ENCODE peak calls at places on chromosome 7, in six cellular contexts. F is Karpas-422, G is mammary epithelial cell, U is astrocyte, L is neuronal stem cell, R is K562. M is an unnamed sample. For H3K27me3 and H3K36me3, the result is how much of the 10 kb centered on the place peaks cover.

GRCh38 chr7:34333925-34334324 is 324.1 kb upstream of the NPSR1 start:
- DNase-seq in F (no peak), U (no peak), L (no peak), G (peak), R (no peak), M (peak)

GRCh38 chr7:25522727-25523126 is 294.4 kb upstream of the NPVF start:
- DNase-seq in U (no peak), F (no peak), R (no peak), G (no peak), L (no peak), M (no peak)

GRCh38 chr7:341841-342638 is 52.1 kb downstream of the FOXL3 start:
- DNase-seq in U (no peak), L (no peak), G (no peak), R (no peak), F (no peak), M (no peak)

GRCh38 chr7:50153141-50153540 is 60.1 kb upstream of the ZPBP start:
- DNase-seq in G (no peak), L (no peak), R (no peak), F (no peak), U (no peak), M (no peak)

GRCh38 chr7:30596043-30596641 is 1.5 kb downstream of the GARS1 start:
- DNase-seq in R (peak), L (no peak), G (peak), F (peak), U (no peak), M (peak)

GRCh38 chr7:30920584-30921539 is 9.2 kb downstream of the AQP1 start:
- DNase-seq in G (no peak), F (no peak), L (no peak), R (peak), U (peak), M (peak)

GRCh38 chr7:155879592-155879991 is 67.3 kb upstream of the SHH start:
- DNase-seq in F (no peak), G (no peak), L (no peak), U (no peak), R (no peak), M (no peak)

GRCh38 chr7:36606442-36607205 is 117.7 kb downstream of the AOAH start:
- DNase-seq in G (no peak), U (no peak), R (no peak), F (no peak), L (no peak), M (no peak)

GRCh38 chr7:80637911-80638765 is at the start of gene CD36:
- DNase-seq in R (no peak), U (no peak), F (no peak), G (no peak), L (no peak), M (no peak)

GRCh38 chr7:38482521-38482920 is 148.7 kb downstream of the AMPH start:
- DNase-seq in G (no peak), F (no peak), L (no peak), U (no peak), R (no peak), M (no peak)

GRCh38 chr7:20217193-20217948 is at the start of gene MACC1:
- DNase-seq in U (no peak), F (peak), L (peak), G (peak), R (peak), M (no peak)

GRCh38 chr7:24801910-24802699 is 44.8 kb upstream of the GSDME start:
- DNase-seq in U (no peak), R (no peak), G (no peak), L (no peak), F (no peak), M (no peak)

GRCh38 chr7:771241-772004 is 44.3 kb upstream of the PRKAR1B start:
- DNase-seq in R (no peak), L (no peak), G (no peak), U (no peak), F (no peak), M (peak)

GRCh38 chr7:48168159-48168558 is 3.1 kb upstream of the ABCA13 start:
- DNase-seq in U (peak), L (no peak), F (no peak), R (no peak), G (peak), M (peak)

GRCh38 chr7:91264924-91265681 is 870 bp downstream of the FZD1 start:
- DNase-seq in G (peak), F (peak), R (peak), U (peak), L (no peak), M (peak)

GRCh38 chr7:31690892-31691291 is 3.9 kb downstream of the PPP1R17 start:
- DNase-seq in L (no peak), F (no peak), R (no peak), G (no peak), U (no peak), M (no peak)

GRCh38 chr7:87886875-87887274 is 10.6 kb downstream of the DBF4 start:
- DNase-seq in R (no peak), F (peak), L (no peak), U (peak), G (peak), M (peak)

GRCh38 chr7:155306677-155307470 is 9.2 kb downstream of the INSIG1 start:
- DNase-seq in R (no peak), U (no peak), L (no peak), G (peak), F (no peak), M (no peak)

GRCh38 chr7:130278892-130279690 is 12.4 kb downstream of the CPA2 start:
- DNase-seq in R (no peak), G (peak), F (no peak), U (peak), L (no peak), M (peak)

GRCh38 chr7:29480456-29480855 is 83.2 kb upstream of the PRR15 start:
- DNase-seq in F (no peak), R (no peak), U (no peak), G (no peak), L (no peak), M (no peak)

GRCh38 chr7:159144756-159145543 is at the start of gene VIPR2:
- DNase-seq in L (peak), U (no peak), R (no peak), F (no peak), G (no peak), M (no peak)

GRCh38 chr7:542935-543789 is 23.5 kb upstream of the PDGFA start:
- DNase-seq in G (peak), R (no peak), F (no peak), U (peak), L (no peak), M (peak)

GRCh38 chr7:156620246-156620775 is 20.3 kb upstream of the RNF32 start:
- DNase-seq in U (no peak), G (no peak), F (no peak), L (no peak), R (no peak), M (no peak)

GRCh38 chr7:86643478-86644281 is at the start of gene GRM3:
- DNase-seq in F (no peak), L (peak), G (no peak), R (peak), U (no peak), M (peak)

GRCh38 chr7:42065942-42066341 is 171.1 kb downstream of the GLI3 start:
- DNase-seq in G (no peak), F (no peak), L (peak), U (peak), R (no peak), M (no peak)

GRCh38 chr7:92815412-92815811 is 21.0 kb downstream of the CDK6 start:
- DNase-seq in L (no peak), F (no peak), U (no peak), G (no peak), R (no peak), M (no peak)

GRCh38 chr7:66697451-66698438 is 42.8 kb upstream of the RABGEF1 start:
- DNase-seq in R (no peak), U (peak), F (no peak), L (no peak), G (peak), M (peak)

GRCh38 chr7:130182990-130183389 is 22.2 kb downstream of the TMEM209 start:
- DNase-seq in F (no peak), L (no peak), R (no peak), G (no peak), U (no peak), M (no peak)

GRCh38 chr7:133709036-133709880 is 417.9 kb upstream of the LRGUK start:
- DNase-seq in F (no peak), G (no peak), U (no peak), L (no peak), R (no peak), M (peak)

GRCh38 chr7:85474234-85474633 is 287.4 kb upstream of the SEMA3D start:
- DNase-seq in F (no peak), L (no peak), R (no peak), U (peak), G (peak), M (peak)

GRCh38 chr7:157559596-157560257 is 222.9 kb downstream of the DNAJB6 start:
- DNase-seq in U (no peak), L (no peak), G (no peak), R (no peak), F (no peak), M (no peak)

GRCh38 chr7:45171946-45172345 is 14.4 kb downstream of the RAMP3 start:
- DNase-seq in G (no peak), L (no peak), R (no peak), U (no peak), F (no peak), M (no peak)

GRCh38 chr7:48887500-48887899 is 36.8 kb upstream of the CDC14C start:
- DNase-seq in U (peak), F (no peak), R (no peak), L (no peak), G (peak), M (peak)

GRCh38 chr7:128841961-128842673 is 11.9 kb downstream of the FLNC start:
- DNase-seq in L (peak), F (peak), R (peak), U (peak), G (no peak), M (peak)

DNA sequence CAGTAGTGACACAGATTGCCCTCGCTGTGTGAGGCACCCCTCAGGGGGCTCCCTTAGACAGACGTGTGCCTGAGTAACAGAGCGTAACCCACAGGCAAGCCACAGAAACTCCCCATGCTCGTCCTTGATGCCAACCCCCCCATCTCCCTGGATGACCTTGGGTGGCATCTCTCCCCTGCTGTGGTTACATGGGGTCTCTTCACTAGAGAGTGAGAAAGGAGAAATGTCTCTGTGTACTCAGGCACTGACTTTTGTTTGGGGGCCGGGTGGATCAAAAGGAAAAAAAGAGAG is 1.1 kb upstream of the ASB10 start:
- DNase-seq in F (no peak), G (no peak), L (no peak), R (no peak), U (no peak), M (no peak)
- H3K4me2 ChIP-seq in F (no peak), G (no peak), L (no peak), R (no peak), U (no peak), M (no peak)

GRCh38 chr7:99242667-99243066 is 30.0 kb upstream of the MYH16 start:
- DNase-seq in F (no peak), L (no peak), R (no peak), G (no peak), U (no peak), M (peak)

GRCh38 chr7:99248391-99249067 is 24.1 kb upstream of the MYH16 start:
- DNase-seq in U (no peak), R (no peak), F (no peak), G (peak), L (no peak), M (no peak)

GRCh38 chr7:99238558-99239341 is 30.8 kb upstream of the KPNA7 start:
- DNase-seq in U (no peak), L (no peak), R (no peak), F (no peak), G (no peak), M (no peak)

GRCh38 chr7:99244942-99245341 is 27.7 kb upstream of the MYH16 start:
- DNase-seq in R (no peak), G (peak), U (peak), F (no peak), L (no peak), M (peak)

GRCh38 chr7:99243751-99244337 is 28.8 kb upstream of the MYH16 start:
- DNase-seq in L (no peak), R (no peak), G (no peak), F (no peak), U (no peak), M (no peak)
- H3K27me3 ChIP-seq in L (under half), R (under half), G (under half), F (under half), U (under half), M (under half)

GRCh38 chr7:3446786-3447185 is 145.7 kb downstream of the SDK1 start:
- DNase-seq in L (no peak), U (no peak), G (no peak), F (no peak), R (no peak), M (no peak)
- H3K36me3 ChIP-seq in L (under half), U (under half), G (under half), F (under half), R (under half), M (under half)

DNA sequence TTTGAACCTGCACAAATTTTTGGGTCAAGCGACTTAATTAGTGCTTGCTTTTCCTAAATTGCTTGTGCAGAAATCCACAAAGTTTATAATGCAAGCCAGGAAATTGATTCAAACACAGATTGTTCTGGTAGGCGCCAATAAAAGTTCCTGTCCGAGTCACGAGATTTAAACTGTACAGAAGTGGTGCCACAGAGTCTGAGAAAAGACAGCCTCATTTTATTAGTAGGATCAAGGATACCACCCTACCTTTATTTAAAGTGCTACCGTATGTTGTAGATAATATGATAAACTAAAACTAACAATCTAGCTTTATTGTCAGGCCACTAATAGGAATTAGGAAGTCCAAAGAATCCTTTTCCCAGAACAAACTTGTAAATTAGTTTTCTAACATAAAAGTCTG is 696.7 kb downstream of the TNS3 start:
- DNase-seq in L (no peak), R (no peak), F (no peak), U (no peak), G (no peak), M (no peak)
- H3K4me2 ChIP-seq in L (no peak), R (no peak), F (no peak), U (no peak), G (no peak), M (no peak)

GRCh38 chr7:3861371-3861770 is 560.3 kb downstream of the SDK1 start:
- DNase-seq in R (no peak), U (peak), L (no peak), G (peak), F (no peak), M (no peak)

GRCh38 chr7:3866279-3866678 is 565.2 kb downstream of the SDK1 start:
- DNase-seq in G (no peak), R (no peak), F (no peak), U (no peak), L (no peak), M (no peak)

GRCh38 chr7:3859436-3859835 is 558.4 kb downstream of the SDK1 start:
- DNase-seq in R (no peak), F (no peak), L (no peak), G (no peak), U (no peak), M (no peak)

GRCh38 chr7:3861941-3862340 is 560.9 kb downstream of the SDK1 start:
- DNase-seq in F (no peak), G (peak), U (peak), L (no peak), R (no peak), M (no peak)

DNA sequence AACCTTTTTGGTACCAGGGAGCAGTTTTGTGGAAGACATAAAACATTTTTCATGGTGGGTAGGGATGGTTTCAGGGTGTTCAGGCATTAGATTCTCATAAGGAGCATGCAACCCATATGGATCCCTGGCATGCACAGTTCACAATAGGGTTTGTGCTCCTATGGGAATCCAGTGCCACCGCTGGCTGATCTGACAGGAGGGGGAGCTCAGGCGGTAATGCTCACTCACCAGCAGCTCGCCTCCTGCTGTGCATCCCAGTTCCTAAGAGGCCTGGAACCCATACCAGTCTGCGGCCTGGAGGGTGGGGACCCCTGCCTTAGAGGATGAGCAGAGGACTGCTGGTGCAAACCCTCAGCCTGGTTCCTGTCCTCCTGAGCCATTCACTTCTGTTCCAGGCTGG is 561.7 kb downstream of the SDK1 start:
- DNase-seq in F (no peak), G (no peak), L (no peak), U (no peak), R (no peak), M (no peak)
- H3K27me3 ChIP-seq in F (under half), G (under half), L (under half), U (under half), R (under half), M (under half)

DNA sequence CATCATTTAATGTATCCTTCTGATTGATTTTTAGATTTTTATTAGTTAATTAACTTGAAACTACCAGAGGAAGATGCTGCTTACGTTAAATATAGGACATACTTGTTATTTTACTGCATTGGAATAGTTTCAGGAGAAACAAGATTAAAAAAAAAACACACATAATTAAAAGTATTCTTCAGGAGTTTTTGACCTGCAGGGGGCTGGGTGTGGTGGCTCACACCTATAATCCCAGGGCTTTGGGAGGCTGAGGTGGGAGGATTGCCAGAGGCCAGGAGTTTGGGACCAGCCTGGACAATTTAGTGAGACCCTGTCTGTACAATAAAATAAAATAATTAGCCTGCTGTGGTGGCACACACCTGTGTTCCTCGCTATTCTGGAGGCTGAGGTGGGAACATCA is 10.7 kb downstream of the CBLL1 start:
- DNase-seq in G (no peak), R (no peak), L (no peak), U (no peak), F (no peak), M (peak)
- H3K36me3 ChIP-seq in G (half or more), R (half or more), L (under half), U (half or more), F (half or more), M (half or more)

GRCh38 chr7:18499407-18500197 is 4.1 kb downstream of the HDAC9 start:
- DNase-seq in U (no peak), F (no peak), L (no peak), R (no peak), G (no peak), M (peak)
- H3K4me2 ChIP-seq in U (no peak), F (no peak), L (no peak), R (no peak), G (no peak), M (no peak)

DNA sequence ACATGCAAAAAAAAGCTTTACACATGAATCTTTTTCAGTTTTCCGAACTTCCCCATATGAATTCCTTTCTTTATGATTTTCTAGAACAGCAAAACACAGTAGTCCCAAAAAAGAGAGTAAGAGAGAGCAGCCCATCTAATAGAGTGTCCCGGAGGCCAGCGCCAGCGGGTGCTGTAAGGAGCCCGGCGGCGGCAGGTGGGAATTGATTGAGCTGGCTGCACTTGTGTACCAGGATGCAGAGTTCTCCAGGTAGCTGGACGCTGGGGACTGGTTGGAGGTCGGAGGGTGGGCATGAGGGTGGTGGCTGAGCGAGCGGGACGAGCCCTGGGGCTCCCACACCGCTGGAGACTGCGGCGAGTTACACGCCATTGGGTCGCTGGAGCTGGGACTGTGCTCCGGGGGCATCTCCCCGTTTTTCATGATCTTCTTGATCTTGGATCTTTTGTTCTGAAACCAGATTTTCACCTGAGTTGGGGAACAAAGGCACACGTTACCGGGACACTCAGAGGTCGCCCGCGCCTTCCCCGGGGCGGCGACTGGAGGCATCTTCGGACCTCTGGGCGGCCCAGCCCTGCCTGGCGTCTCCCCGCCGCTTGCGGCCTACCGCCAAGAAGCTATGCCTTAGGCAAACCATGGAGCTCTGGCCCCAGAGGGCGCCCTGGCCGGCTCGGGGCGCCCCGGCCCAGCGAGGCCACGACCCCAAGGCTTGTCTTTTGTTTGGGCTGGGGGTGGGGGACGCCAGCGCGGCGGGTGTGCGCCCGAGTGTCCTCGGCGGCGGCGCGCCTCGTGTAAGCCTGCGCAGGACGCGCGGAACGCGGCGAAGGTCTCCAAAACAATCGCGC is 3.8 kb downstream of the DLX5 start:
- DNase-seq in R (no peak), U (no peak), F (no peak), G (no peak), L (peak), M (no peak)
- H3K27me3 ChIP-seq in R (half or more), U (half or more), F (under half), G (half or more), L (half or more), M (half or more)

DNA sequence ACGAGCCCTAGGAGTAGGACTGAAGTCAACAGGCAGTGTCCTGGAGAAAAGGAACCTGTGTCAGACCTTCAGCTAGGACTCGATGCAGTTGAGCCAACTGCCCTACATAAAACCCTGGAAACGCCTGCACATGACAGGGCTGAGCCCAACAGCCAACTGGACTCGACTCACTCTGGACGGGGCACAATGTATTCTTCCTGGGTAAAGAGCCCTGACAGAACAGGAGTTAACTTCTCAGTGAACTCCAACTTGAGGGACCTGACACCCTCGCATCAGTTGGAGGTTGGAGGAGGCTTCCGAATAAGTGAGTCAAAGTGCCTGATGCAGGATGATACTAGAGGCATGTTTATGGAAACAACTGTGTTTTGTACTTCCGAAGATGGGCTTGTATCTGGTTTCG is 93.5 kb downstream of the KMT2E start:
- DNase-seq in U (no peak), F (no peak), R (no peak), G (no peak), L (no peak), M (no peak)
- H3K36me3 ChIP-seq in U (half or more), F (half or more), R (half or more), G (under half), L (under half), M (half or more)

GRCh38 chr7:28270536-28270935 is 89.9 kb upstream of the JAZF1 start:
- DNase-seq in G (no peak), F (no peak), R (no peak), U (no peak), L (no peak), M (no peak)
- H3K4me2 ChIP-seq in G (no peak), F (no peak), R (no peak), U (no peak), L (no peak), M (no peak)